ENCODE peak calls at places on chromosomes 16 and 17, in six cellular contexts. J is heart right ventricle; G is Kasumi-1; P is stimulated activated CD8-positive, alpha-beta memory T cell treated with anti-CD3 and anti-CD28 coated beads, Interleukin-7, amount 100 ng/mL, for 1 hour; R is effector memory CD8-positive, alpha-beta T cell; L is T-helper 1 cell. B is an unnamed sample.

GRCh38 chr17:65698381-65699061 is 137.1 kb upstream of the AXIN2 start:
- DNase-seq in J (no peak), G (no peak), P (no peak), R (no peak), L (no peak), B (no peak)

GRCh38 chr16:4594433-4595410 is 20.0 kb downstream of the UBALD1 start:
- DNase-seq in J (no peak), G (no peak), P (no peak), R (no peak), L (no peak), B (no peak)

GRCh38 chr17:69236464-69236863 is 7.8 kb upstream of the ABCA10 start:
- DNase-seq in J (no peak), G (no peak), P (no peak), R (no peak), L (no peak), B (no peak)

GRCh38 chr17:54968954-54969400 is 412 bp downstream of the STXBP4 start:
- DNase-seq in J (no peak), G (peak), P (no peak), R (no peak), L (peak), B (peak)

GRCh38 chr17:37527249-37527851 is 37.7 kb downstream of the DUSP14 start:
- DNase-seq in J (no peak), G (peak), P (no peak), R (no peak), L (peak), B (peak)

GRCh38 chr17:1606352-1606985 is 22.2 kb downstream of the SLC43A2 start:
- DNase-seq in J (no peak), G (no peak), P (no peak), R (no peak), L (no peak), B (no peak)

GRCh38 chr17:7047566-7047965 is 3.7 kb upstream of the SLC16A11 start:
- DNase-seq in J (no peak), G (no peak), P (no peak), R (no peak), L (no peak), B (no peak)

GRCh38 chr16:23905027-23905426 is 69.2 kb downstream of the PRKCB start:
- DNase-seq in J (peak), G (no peak), P (no peak), R (no peak), L (no peak), B (no peak)

GRCh38 chr17:43987131-43988021 is 17.0 kb upstream of the NAGS start:
- DNase-seq in J (no peak), G (no peak), P (no peak), R (no peak), L (no peak), B (no peak)

GRCh38 chr17:62964506-62964905 is 1.5 kb upstream of the TANC2 start:
- DNase-seq in J (no peak), G (no peak), P (no peak), R (no peak), L (no peak), B (no peak)

B was measured in AML-193.